ENCODE peak calls at places on chromosomes 3 and 15, in nine cellular contexts. K is GM23338, Q is SK-N-SH, Z is HCT116, N is A549, V is K562, H is GM12878, O is HepG2, G is HL-60. Y is an unnamed sample.

GRCh38 chr15:88083828-88084760 is 172.4 kb downstream of the NTRK3 start:
- DNase-seq in K (no peak), Q (no peak), Z (no peak), N (no peak), V (no peak), H (no peak), O (no peak), G (no peak), Y (no peak)

GRCh38 chr3:101509276-101509675 is 3.7 kb downstream of the SENP7 start:
- DNase-seq in K (no peak), Q (no peak), Z (no peak), N (no peak), V (no peak), H (no peak), O (no peak), G (no peak), Y (no peak)

GRCh38 chr3:158842946-158843345 is 41.1 kb downstream of the MFSD1 start:
- DNase-seq in K (no peak), Q (no peak), Z (no peak), N (no peak), V (no peak), H (no peak), O (no peak), G (no peak), Y (no peak)

GRCh38 chr3:58646503-58646902 is 20.1 kb downstream of the FAM3D start:
- DNase-seq in K (no peak), Q (no peak), Z (no peak), N (no peak), V (no peak), H (no peak), O (no peak), G (no peak), Y (no peak)

GRCh38 chr3:6492306-6492705 is 368.6 kb upstream of the GRM7 start:
- DNase-seq in K (no peak), Q (no peak), Z (no peak), N (no peak), V (no peak), H (no peak), O (no peak), G (no peak), Y (no peak)

GRCh38 chr15:90419738-90420487 is 31.9 kb downstream of the IQGAP1 start:
- DNase-seq in K (no peak), Q (no peak), Z (no peak), N (peak; percentile 58), V (no peak), H (peak; percentile 19), O (no peak), G (no peak), Y (no peak)

GRCh38 chr3:116512931-116513330 is 67.6 kb upstream of the LSAMP start:
- DNase-seq in K (no peak), Q (no peak), Z (no peak), N (no peak), V (no peak), H (no peak), O (no peak), G (no peak), Y (no peak)

GRCh38 chr3:125126323-125126722 is 70.5 kb upstream of the HEG1 start:
- DNase-seq in K (no peak), Q (no peak), Z (no peak), N (no peak), V (no peak), H (no peak), O (no peak), G (no peak), Y (no peak)

GRCh38 chr3:127114337-127115070 is 78.4 kb upstream of the PRR23E start:
- DNase-seq in K (no peak), Q (peak; percentile 75), Z (no peak), N (no peak), V (no peak), H (no peak), O (no peak), G (no peak), Y (no peak)

GRCh38 chr15:73357999-73358665 is 10.6 kb downstream of the HCN4 start:
- DNase-seq in K (no peak), Q (no peak), Z (no peak), N (no peak), V (no peak), H (no peak), O (peak; percentile 51), G (no peak), Y (no peak)

GRCh38 chr3:127799476-127800222 is 22.7 kb downstream of the MGLL start:
- DNase-seq in K (no peak), Q (no peak), Z (peak; percentile 53), N (no peak), V (no peak), H (no peak), O (no peak), G (no peak), Y (no peak)

GRCh38 chr15:33988384-33988783 is 20.1 kb downstream of the CHRM5 start:
- DNase-seq in K (no peak), Q (no peak), Z (no peak), N (no peak), V (no peak), H (no peak), O (peak; percentile 41), G (no peak), Y (no peak)

GRCh38 chr15:78076231-78077052 is 1.1 kb downstream of the TBC1D2B start:
- DNase-seq in K (peak; percentile 31), Q (peak; percentile 44), Z (no peak), N (no peak), V (no peak), H (no peak), O (no peak), G (no peak), Y (no peak)

GRCh38 chr3:164377466-164377865 is 700.8 kb downstream of the SI start:
- DNase-seq in K (no peak), Q (no peak), Z (no peak), N (no peak), V (no peak), H (no peak), O (no peak), G (no peak), Y (no peak)

GRCh38 chr3:8757551-8758518 is 11.6 kb downstream of the OXTR start:
- DNase-seq in K (no peak), Q (no peak), Z (no peak), N (no peak), V (no peak), H (no peak), O (no peak), G (no peak), Y (no peak)

GRCh38 chr3:8760506-8760905 is 8.9 kb downstream of the OXTR start:
- DNase-seq in K (no peak), Q (no peak), Z (no peak), N (no peak), V (no peak), H (no peak), O (no peak), G (no peak), Y (no peak)

GRCh38 chr3:8756671-8757070 is 12.7 kb downstream of the OXTR start:
- DNase-seq in K (no peak), Q (no peak), Z (no peak), N (no peak), V (no peak), H (no peak), O (no peak), G (no peak), Y (no peak)

GRCh38 chr3:8760091-8760490 is 9.3 kb downstream of the OXTR start:
- DNase-seq in K (no peak), Q (no peak), Z (no peak), N (no peak), V (no peak), H (no peak), O (no peak), G (no peak), Y (no peak)

GRCh38 chr3:8759038-8759755 is 10.2 kb downstream of the OXTR start:
- DNase-seq in K (no peak), Q (no peak), Z (no peak), N (no peak), V (no peak), H (no peak), O (no peak), G (no peak), Y (no peak)
- TF ChIP-seq REST in K (no peak), Q (no peak), Z (no peak), N (no peak), V (no peak), H (no peak), O (no peak), G (no peak), Y (no peak)

DNA sequence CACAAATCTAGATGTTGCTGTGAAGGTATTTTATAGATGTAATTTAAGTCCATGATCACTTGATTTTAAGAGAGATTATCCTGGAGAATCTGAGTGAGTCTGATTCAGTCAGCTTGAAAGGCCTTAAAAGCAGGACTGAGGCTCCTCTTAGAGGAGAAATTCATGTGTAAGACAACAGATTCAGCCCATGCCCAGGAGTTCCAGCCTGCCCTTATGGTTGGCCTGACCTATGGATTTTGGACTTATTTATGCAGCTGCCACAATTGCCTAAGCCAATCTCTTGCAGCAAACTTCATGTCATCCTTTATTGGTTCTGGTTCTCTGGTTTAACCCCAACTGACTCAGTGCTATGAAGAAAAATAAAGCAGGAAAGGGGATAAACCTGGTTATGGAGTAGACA is 296.5 kb upstream of the RASGRP1 start:
- DNase-seq in K (no peak), Q (no peak), Z (no peak), N (no peak), V (no peak), H (no peak), O (no peak), G (no peak), Y (no peak)
- TF ChIP-seq REST in K (no peak), Q (no peak), Z (no peak), N (no peak), V (no peak), H (no peak), O (no peak), G (no peak), Y (no peak)

GRCh38 chr3:196339493-196340254 is 1.5 kb upstream of the TM4SF19 start:
- DNase-seq in K (no peak), Q (no peak), Z (no peak), N (no peak), V (peak; percentile 26), H (no peak), O (peak; percentile 21), G (peak; percentile 55), Y (no peak)
- TF ChIP-seq REST in K (no peak), Q (no peak), Z (no peak), N (no peak), V (no peak), H (no peak), O (no peak), G (no peak), Y (no peak)

GRCh38 chr3:83868909-83869567 is 1089.8 kb upstream of the CADM2 start:
- DNase-seq in K (no peak), Q (no peak), Z (no peak), N (no peak), V (no peak), H (no peak), O (no peak), G (no peak), Y (no peak)

GRCh38 chr3:83877909-83878308 is 1080.9 kb upstream of the CADM2 start:
- DNase-seq in K (no peak), Q (no peak), Z (no peak), N (no peak), V (no peak), H (no peak), O (no peak), G (no peak), Y (no peak)

DNA sequence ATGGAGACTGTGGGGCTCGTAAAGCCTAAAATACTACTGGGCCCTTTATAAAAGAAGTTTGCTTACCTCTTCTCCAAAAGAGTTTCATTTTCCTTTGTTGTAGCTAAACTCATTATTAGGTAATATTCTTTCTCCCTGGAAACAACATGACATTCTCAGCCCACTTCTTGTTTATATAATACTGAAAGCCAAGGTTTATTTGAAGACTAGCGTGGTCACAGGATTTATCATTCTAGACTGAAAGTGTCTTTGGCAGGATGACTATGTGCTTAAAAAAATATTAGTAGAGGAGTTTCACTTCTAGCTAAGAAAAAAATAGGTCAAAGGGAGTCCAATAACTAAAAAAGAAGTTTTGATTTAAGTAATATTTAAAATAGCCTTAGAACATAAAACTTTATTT is 1085.2 kb upstream of the CADM2 start:
- DNase-seq in K (no peak), Q (no peak), Z (no peak), N (no peak), V (no peak), H (no peak), O (no peak), G (no peak), Y (no peak)
- TF ChIP-seq REST in K (no peak), Q (no peak), Z (no peak), N (no peak), V (no peak), H (no peak), O (no peak), G (no peak), Y (no peak)

Y was measured in Panc1.